ENCODE peak calls at places on chromosomes 3 and 15, in four cellular contexts. G is endothelial cell of umbilical vein, R is uterus, V is GM23248. N is an unnamed sample. For H3K9me3 and H3K4me1, the result is how much of the 10 kb centered on the place peaks cover.

GRCh38 chr15:83626171-83626802 is 27.6 kb upstream of the ADAMTSL3 start:
- DNase-seq in G (no peak), R (no peak), V (peak), N (no peak)

GRCh38 chr3:33372218-33373081 is 67.8 kb downstream of the UBP1 start:
- DNase-seq in G (peak), R (no peak), V (peak), N (no peak)

GRCh38 chr3:16377196-16377595 is 112.2 kb downstream of the OXNAD1 start:
- DNase-seq in G (no peak), R (no peak), V (no peak), N (no peak)

GRCh38 chr15:51878446-51879386 is 49.3 kb downstream of the TMOD3 start:
- DNase-seq in G (peak), R (no peak), V (peak), N (no peak)

GRCh38 chr15:96756656-96757055 is 426.2 kb downstream of the NR2F2 start:
- DNase-seq in G (no peak), R (no peak), V (no peak), N (no peak)

GRCh38 chr3:123067689-123068226 is 933 bp downstream of the PDIA5 start:
- DNase-seq in G (peak), R (no peak), V (peak), N (no peak)

GRCh38 chr3:115833074-115833473 is 209.8 kb downstream of the GAP43 start:
- DNase-seq in G (no peak), R (no peak), V (peak), N (no peak)

GRCh38 chr3:72998489-72998888 is 1.9 kb downstream of the PPP4R2 start:
- DNase-seq in G (no peak), R (no peak), V (no peak), N (no peak)

GRCh38 chr3:191236635-191237034 is 37.6 kb downstream of the OSTN start:
- DNase-seq in G (peak), R (no peak), V (peak), N (no peak)

GRCh38 chr3:49276475-49277356 is at the start of gene C3orf62:
- DNase-seq in G (peak), R (peak), V (peak), N (peak)

GRCh38 chr3:191648787-191649186 is 187.8 kb downstream of the PYDC2 start:
- DNase-seq in G (no peak), R (no peak), V (no peak), N (no peak)

GRCh38 chr3:183493296-183494045 is 62.0 kb downstream of the KLHL6 start:
- DNase-seq in G (no peak), R (no peak), V (no peak), N (no peak)

GRCh38 chr3:72997421-72997961 is 880 bp downstream of the PPP4R2 start:
- DNase-seq in G (peak), R (no peak), V (peak), N (no peak)

GRCh38 chr3:66593978-66594377 is 93.2 kb upstream of the LRIG1 start:
- DNase-seq in G (no peak), R (no peak), V (peak), N (no peak)

GRCh38 chr3:77530870-77531269 is 491.0 kb downstream of the ROBO2 start:
- DNase-seq in G (no peak), R (no peak), V (peak), N (no peak)

GRCh38 chr3:98433764-98434163 is 29.2 kb upstream of the OR5K1 start:
- DNase-seq in G (no peak), R (no peak), V (no peak), N (no peak)

GRCh38 chr15:42385206-42385979 is 26.1 kb downstream of the CAPN3 start:
- DNase-seq in G (peak), R (no peak), V (peak), N (peak)

GRCh38 chr15:51649659-51650521 is 27.3 kb upstream of the DMXL2 start:
- DNase-seq in G (peak), R (no peak), V (peak), N (no peak)

GRCh38 chr3:20250786-20251185 is 64.8 kb upstream of the SGO1 start:
- DNase-seq in G (no peak), R (no peak), V (no peak), N (no peak)

GRCh38 chr3:161508852-161509477 is 12.4 kb downstream of the OTOL1 start:
- DNase-seq in G (peak), R (no peak), V (peak), N (no peak)

GRCh38 chr3:42518800-42519567 is 16.5 kb downstream of the VIPR1 start:
- DNase-seq in G (no peak), R (no peak), V (no peak), N (no peak)

GRCh38 chr3:64462203-64463120 is 225.3 kb downstream of the ADAMTS9 start:
- DNase-seq in G (no peak), R (no peak), V (peak), N (no peak)

GRCh38 chr3:101509276-101509675 is 3.7 kb downstream of the SENP7 start:
- DNase-seq in G (no peak), R (no peak), V (no peak), N (no peak)

GRCh38 chr15:66955001-66955516 is 110.3 kb upstream of the SMAD3 start:
- DNase-seq in G (no peak), R (no peak), V (no peak), N (no peak)

GRCh38 chr15:88467935-88468528 is 524 bp downstream of the MRPS11 start:
- DNase-seq in G (peak), R (no peak), V (peak), N (no peak)

GRCh38 chr3:171283248-171284222 is 176.7 kb downstream of the TNIK start:
- DNase-seq in G (peak), R (peak), V (no peak), N (no peak)

GRCh38 chr3:171284308-171285075 is 175.7 kb downstream of the TNIK start:
- DNase-seq in G (peak), R (peak), V (peak), N (peak)

GRCh38 chr3:171285287-171285686 is 174.9 kb downstream of the TNIK start:
- DNase-seq in G (no peak), R (no peak), V (peak), N (no peak)

GRCh38 chr3:171290680-171291079 is 169.5 kb downstream of the TNIK start:
- DNase-seq in G (peak), R (no peak), V (no peak), N (no peak)

DNA sequence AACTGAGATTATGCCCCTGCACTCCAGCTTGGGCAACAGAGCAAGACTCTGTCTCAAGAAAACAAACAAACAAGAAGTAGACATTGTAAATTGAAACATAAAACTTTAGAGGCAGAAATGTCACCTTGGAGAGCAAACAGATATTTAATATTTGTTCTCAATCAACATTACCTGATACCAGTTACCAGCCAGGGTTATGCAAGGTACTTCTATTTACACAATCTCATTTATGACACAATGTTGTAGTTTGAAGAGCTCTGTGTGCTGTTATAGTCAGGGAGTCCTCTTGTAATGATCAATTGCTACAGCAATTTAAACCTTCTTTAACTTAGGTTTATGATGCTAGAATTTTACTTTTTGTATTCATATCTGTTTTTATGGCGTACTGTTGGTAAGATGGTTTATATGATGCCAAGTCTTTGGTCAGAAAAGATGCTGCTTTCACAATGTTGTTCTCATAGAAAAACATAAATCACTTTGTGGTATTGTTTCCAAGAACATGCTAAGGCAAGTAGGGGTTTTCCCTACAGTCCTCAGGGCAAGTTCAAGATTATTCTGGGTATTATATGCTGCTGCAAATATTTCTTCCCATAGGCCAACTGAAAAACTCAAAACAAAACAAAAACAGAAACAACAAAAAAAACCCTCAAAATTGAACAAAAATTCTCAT is 173.5 kb downstream of the TNIK start:
- DNase-seq in G (peak), R (no peak), V (no peak), N (no peak)
- H3K27ac ChIP-seq in G (no peak), R (no peak), V (no peak), N (peak)

GRCh38 chr15:25072857-25073476 is 118.2 kb downstream of the SNRPN start:
- DNase-seq in G (no peak), R (no peak), V (no peak), N (no peak)
- H3K9me3 ChIP-seq in G (half or more), R (half or more), V (under half), N (half or more)

DNA sequence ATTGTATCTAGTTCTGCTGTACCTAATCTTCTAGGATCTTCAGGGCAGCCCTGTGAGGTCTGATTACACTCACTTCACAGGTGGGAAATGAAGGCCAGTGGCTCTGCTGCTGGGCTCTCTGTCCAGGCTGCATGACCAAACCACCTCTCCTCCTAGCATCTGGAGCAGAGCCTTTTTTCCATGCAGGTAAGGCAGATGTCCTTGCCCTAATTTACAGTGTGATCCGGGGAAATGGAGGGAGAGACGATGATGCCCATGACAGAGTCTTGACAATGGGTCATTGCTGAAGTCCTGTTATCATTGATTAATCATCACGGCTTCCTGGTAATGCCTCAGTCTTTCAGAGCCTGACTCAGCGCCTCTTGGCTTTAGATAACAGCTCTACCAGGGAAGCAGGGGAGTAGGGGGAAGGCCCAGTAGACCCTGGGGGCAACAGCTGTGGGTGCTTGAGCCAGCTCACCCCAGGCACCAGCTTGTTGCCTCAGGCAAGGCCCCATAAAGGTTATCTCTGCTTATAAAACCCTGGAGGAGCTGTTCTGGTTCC is 153.4 kb downstream of the GABRG3 start:
- DNase-seq in G (no peak), R (no peak), V (peak), N (no peak)
- H3K4me1 ChIP-seq in G (under half), R (under half), V (under half), N (under half)

DNA sequence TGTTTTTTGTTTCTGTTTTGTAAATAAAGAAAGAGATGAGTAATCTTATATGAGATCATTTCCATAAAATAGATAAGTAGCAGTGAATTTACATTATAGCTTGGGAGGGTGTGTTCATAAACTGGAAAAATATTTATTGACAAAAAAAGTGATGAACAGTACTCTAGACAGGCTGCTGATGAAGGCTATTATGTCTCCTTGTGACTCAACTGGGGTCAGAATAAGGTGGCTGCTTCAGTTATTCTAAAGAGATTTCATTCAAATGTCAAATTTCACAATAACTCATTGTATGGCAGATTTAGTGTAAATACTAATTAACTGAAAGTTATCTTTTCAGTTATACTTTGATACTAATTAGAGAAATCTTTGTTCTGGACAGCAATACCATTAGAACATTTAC is 251.1 kb upstream of the CMC1 start:
- DNase-seq in G (no peak), R (no peak), V (no peak), N (no peak)
- H3K27ac ChIP-seq in G (no peak), R (no peak), V (no peak), N (no peak)

DNA sequence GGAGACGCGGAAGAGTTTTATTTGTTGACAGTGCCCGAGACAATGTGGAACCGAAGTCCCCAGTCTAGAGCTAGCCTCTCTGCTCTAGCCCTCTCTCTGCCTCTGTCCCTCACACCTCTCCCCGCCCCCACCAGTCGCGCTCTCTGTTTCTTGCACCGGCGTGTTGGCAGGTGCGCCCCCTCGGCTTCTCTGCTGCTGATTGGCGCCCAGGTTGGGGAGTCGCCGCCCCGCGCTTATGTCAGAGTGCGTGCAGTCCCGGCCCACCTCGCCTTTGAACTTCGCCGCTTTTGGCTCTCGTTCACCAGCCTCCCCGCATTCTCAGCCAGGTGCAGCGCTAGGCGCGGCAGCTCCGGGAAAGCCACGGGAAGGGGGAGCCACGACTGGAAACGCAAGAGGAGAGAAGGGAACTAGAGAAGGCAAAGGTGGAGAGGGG is at the start of gene SOX14:
- DNase-seq in G (no peak), R (no peak), V (no peak), N (no peak)
- H3K9me3 ChIP-seq in G (under half), R (under half), V (under half), N (under half)

DNA sequence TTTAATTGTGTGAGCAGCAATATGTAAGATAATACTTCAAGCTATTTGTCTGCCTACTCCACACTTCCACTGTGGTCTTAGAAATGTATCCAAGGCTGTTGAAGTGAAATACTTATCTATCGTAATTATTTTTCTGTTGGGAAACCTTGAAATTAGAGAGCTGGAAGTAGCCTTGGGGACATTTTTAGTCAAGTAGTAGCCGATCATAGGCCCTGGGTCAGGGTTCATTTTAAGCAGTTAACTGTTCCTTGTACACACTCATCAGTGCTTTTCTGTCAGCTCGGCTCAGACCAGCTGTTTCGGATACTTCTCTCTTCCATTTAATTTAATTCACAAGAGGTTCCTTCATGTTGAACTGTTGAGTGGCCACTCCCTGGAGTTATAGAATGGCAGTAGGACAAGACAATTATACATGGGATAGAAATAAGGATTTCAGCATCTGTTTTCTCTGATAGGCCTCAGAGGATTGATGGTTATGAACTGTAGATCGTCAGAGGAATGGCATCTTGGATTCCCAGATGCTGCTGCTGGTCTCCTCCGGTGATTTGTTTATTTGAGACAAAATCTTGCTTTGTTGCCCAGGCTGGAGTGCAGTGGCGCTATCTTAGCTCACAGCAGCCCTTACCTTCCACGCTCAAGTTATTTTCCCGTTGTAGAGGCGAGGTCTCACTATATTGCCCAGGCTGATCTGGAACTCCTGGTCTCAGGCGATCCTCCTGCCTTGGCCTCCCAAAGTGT is 17.2 kb downstream of the USP3 start:
- DNase-seq in G (no peak), R (no peak), V (peak), N (no peak)
- H3K4me1 ChIP-seq in G (under half), R (under half), V (under half), N (half or more)

GRCh38 chr3:58322793-58323192 is 9.9 kb upstream of the PXK start:
- DNase-seq in G (no peak), R (no peak), V (no peak), N (no peak)
- H3K27ac ChIP-seq in G (no peak), R (no peak), V (no peak), N (no peak)

GRCh38 chr15:89725064-89725463 is 26.0 kb downstream of the MESP1 start:
- DNase-seq in G (no peak), R (no peak), V (no peak), N (no peak)
- H3K9me3 ChIP-seq in G (under half), R (under half), V (under half), N (under half)

GRCh38 chr15:38257676-38258075 is 5.0 kb downstream of the SPRED1 start:
- DNase-seq in G (no peak), R (no peak), V (no peak), N (no peak)
- H3K4me1 ChIP-seq in G (under half), R (under half), V (half or more), N (under half)

GRCh38 chr15:71444866-71445590 is 329.8 kb downstream of the THSD4 start:
- DNase-seq in G (no peak), R (no peak), V (peak), N (no peak)
- H3K27ac ChIP-seq in G (no peak), R (no peak), V (no peak), N (no peak)

N was measured in gastrocnemius medialis.